ENCODE peak calls at places on chromosomes 1 and 21, in seven cellular contexts. D is stomach, M is ovary, Y is choroid plexus epithelial cell, H is bronchial epithelial cell, E is astrocyte, U is heart left ventricle. F is an unnamed sample.

GRCh38 chr21:46549650-46550049 is 55.2 kb downstream of the S100B start:
- DNase-seq in E (no peak), D (peak; percentile 23), Y (no peak), M (no peak), H (no peak), U (no peak), F (no peak)

GRCh38 chr21:46517361-46517760 is 58.7 kb downstream of the DIP2A start:
- DNase-seq in D (peak; percentile 33), Y (peak; percentile 28), U (peak; percentile 79), H (no peak), M (no peak), E (no peak), F (no peak)

GRCh38 chr21:44455524-44456206 is 355 bp downstream of the LRRC3 start:
- DNase-seq in U (peak; percentile 66), Y (peak; percentile 11), D (peak; percentile 65), H (no peak), M (no peak), E (no peak), F (no peak)

GRCh38 chr1:98046031-98046641 is 125.3 kb upstream of the DPYD start:
- DNase-seq in H (no peak), E (peak; percentile 48), Y (peak; percentile 51), M (no peak), U (no peak), D (no peak), F (no peak)

GRCh38 chr1:23787701-23788100 is 3.2 kb upstream of the LYPLA2 start:
- DNase-seq in Y (no peak), E (no peak), D (no peak), M (no peak), H (no peak), U (peak; percentile 9), F (no peak)

GRCh38 chr1:181149326-181150000 is 61.0 kb downstream of the IER5 start:
- DNase-seq in H (no peak), M (no peak), D (peak; percentile 43), U (no peak), Y (no peak), E (no peak), F (no peak)

GRCh38 chr1:25356848-25357247 is 18.7 kb downstream of the TMEM50A start:
- DNase-seq in U (no peak), D (no peak), Y (no peak), H (peak; percentile 48), E (no peak), M (no peak), F (no peak)

GRCh38 chr1:66312316-66312715 is 221.6 kb upstream of the SGIP1 start:
- DNase-seq in U (no peak), H (no peak), D (no peak), M (no peak), Y (no peak), E (no peak), F (no peak)

GRCh38 chr1:29332204-29332603 is 95.9 kb downstream of the PTPRU start:
- DNase-seq in Y (peak; percentile 50), U (no peak), M (no peak), H (peak; percentile 26), D (no peak), E (no peak), F (no peak)

GRCh38 chr1:15153842-15154479 is 414 bp downstream of the TMEM51 start:
- DNase-seq in Y (peak; percentile 62), U (peak; percentile 73), E (no peak), M (peak; percentile 81), D (peak; percentile 73), H (peak; percentile 35), F (no peak)

GRCh38 chr1:200556005-200556404 is 64.5 kb downstream of the KIF14 start:
- DNase-seq in Y (peak; percentile 32), E (no peak), H (no peak), M (no peak), U (no peak), D (no peak), F (no peak)

GRCh38 chr1:41795205-41795762 is 123.4 kb downstream of the HIVEP3 start:
- DNase-seq in M (no peak), D (no peak), E (peak; percentile 46), H (peak; percentile 62), U (no peak), Y (peak; percentile 80), F (no peak)

GRCh38 chr1:54814148-54814498 is 13.0 kb upstream of the TTC22 start:
- DNase-seq in M (no peak), U (no peak), H (no peak), D (peak; percentile 22), E (no peak), Y (no peak), F (no peak)
- H3K4me3 ChIP-seq in M (no peak overlapping the region), U (no peak overlapping the region), H (no peak overlapping the region), D (no peak overlapping the region), E (no peak overlapping the region), Y (no peak overlapping the region), F (no peak overlapping the region)

DNA sequence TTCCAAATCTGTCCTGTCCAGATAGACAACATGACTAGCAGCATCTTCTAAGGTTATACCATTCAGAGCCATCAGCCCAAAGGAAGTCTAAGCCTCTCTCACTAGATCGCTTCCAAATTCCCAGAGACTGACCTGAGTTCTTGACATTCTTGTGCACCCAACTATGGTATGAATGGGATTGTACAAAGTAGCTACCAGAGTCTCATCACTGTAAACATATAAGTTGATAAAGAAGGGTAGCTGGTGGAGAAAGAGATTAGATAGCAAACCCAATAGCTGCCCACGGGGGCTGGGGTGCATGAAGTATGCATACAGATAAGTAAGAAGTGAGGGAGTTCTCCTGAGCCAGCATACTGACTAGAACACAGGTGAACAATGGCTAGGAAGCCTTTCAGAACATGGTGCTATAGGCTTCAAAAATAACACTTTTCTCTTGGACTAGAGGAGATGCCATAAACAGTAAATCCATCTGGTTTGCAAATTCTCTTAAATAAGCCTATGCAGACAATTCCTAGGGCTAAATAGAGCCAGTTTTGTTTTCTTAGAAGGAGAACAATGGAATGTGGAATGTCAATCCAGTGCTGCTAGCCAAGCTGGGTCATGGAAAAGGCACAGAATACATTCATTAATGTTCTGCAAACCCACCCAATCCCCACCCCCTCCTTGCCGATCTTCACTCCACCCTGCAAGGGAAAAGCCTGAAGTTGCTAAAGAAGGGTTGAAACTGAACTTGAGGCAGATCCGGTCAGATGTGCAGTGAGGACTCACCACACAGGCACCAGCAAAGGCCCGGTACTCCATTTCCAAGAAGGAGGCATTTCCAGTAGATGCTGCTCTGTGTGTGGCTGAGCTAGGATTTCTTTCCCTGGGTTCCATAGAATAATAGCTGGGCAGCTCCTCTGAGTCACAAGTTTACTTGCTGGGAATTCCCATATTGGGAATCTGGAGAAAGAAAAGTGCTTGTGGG is 179.8 kb downstream of the PLPP3 start:
- DNase-seq in M (no peak), U (no peak), H (peak; percentile 4), D (no peak), E (peak; percentile 42), Y (no peak), F (no peak)
- TF ChIP-seq CTCF in M (no peak), U (no peak), H (no peak), D (no peak), E (no peak), Y (no peak), F (no peak)

DNA sequence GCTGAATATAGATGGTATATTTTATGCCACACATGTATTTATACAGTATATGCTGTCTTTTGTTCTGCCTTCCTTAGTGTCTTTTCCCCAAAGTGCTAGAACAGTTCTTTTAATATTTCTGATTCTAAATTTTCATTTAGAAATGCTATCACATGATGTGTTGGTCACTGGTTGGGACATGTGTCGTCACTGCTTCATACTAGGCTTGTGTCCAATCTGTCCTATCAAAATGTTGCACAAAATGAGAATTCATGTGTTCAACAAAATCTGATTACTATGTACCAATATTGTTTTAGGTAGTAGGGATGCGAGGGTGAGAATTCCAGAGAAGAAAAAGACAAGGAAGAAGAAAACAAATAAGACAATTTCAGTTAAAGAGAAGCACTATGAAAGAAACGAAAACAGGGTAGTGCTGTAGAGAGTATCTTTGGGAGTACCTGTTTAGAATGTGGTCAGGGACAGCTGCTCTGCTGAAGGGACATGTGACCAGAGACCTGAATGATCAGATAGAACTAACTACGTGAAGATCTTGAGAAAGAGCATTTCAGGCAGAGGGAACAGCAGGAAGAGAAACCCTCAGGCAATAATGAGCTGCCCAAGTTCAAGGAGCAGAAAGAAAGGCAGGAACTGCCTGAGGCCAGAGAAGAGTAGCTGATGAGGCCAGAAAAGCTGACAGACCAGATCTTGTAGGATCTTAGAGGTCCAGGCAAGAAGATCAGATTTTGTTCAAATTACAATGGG is 1.4 kb downstream of the KMO start:
- DNase-seq in D (no peak), H (peak; percentile 23), M (no peak), E (no peak), Y (no peak), U (no peak), F (no peak)
- H3K4me3 ChIP-seq in D (no peak overlapping the region), H (no peak overlapping the region), M (no peak overlapping the region), E (no peak overlapping the region), Y (no peak overlapping the region), U (no peak overlapping the region), F (no peak overlapping the region)

DNA sequence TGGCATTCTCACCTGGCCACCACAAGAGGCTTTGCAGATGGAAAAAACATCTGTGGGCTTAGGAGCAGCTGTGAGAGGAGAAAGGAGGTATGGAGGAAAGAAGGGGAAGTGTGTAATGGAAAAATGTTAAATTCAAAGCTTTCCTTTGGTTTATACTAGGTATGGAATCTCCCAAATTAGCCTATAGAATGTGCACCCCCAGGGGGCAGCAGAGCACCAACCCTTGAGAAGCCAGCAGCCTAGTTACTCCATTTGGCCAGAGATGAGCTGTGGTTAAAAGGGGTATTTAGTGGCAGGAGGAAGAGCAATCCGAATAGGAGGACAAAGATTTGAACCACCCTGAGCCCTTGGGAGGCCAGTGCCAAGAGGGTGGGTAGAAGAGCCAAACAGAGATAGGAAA is 97.5 kb upstream of the CTTNBP2NL start:
- DNase-seq in Y (peak; percentile 71), M (no peak), D (peak; percentile 29), H (peak; percentile 65), E (no peak), U (no peak), F (no peak)
- TF ChIP-seq CTCF in Y (peak; percentile 79), M (no peak), D (peak; percentile 41), H (peak; percentile 81), E (peak; percentile 51), U (peak; percentile 41), F (no peak)

GRCh38 chr1:160626560-160627342 is 20.1 kb downstream of the SLAMF1 start:
- DNase-seq in Y (no peak), U (no peak), D (no peak), M (no peak), E (no peak), H (no peak), F (no peak)
- H3K4me3 ChIP-seq in Y (no peak overlapping the region), U (no peak overlapping the region), D (no peak overlapping the region), M (no peak overlapping the region), E (no peak overlapping the region), H (no peak overlapping the region), F (no peak overlapping the region)

GRCh38 chr1:175152006-175152652 is 40.4 kb downstream of the KIAA0040 start:
- DNase-seq in D (peak; percentile 71), U (peak; percentile 48), Y (peak; percentile 59), E (no peak), H (peak; percentile 26), M (peak; percentile 61), F (peak; percentile 41)
- TF ChIP-seq CTCF in D (peak; percentile 87), U (peak; percentile 86), Y (peak; percentile 92), E (peak; percentile 85), H (peak; percentile 94), M (peak; percentile 69), F (peak; percentile 85)

GRCh38 chr1:159783724-159784123 is 3.0 kb downstream of the DUSP23 start:
- DNase-seq in U (no peak), E (no peak), M (no peak), Y (peak; percentile 5), D (no peak), H (no peak), F (no peak)
- H3K4me3 ChIP-seq in U (no peak overlapping the region), E (no peak overlapping the region), M (no peak overlapping the region), Y (no peak overlapping the region), D (no peak overlapping the region), H (no peak overlapping the region), F (no peak overlapping the region)

F was measured in tibial artery.